ENCODE peak calls at places on chromosomes 11 and 22, in eight cellular contexts. U, B, K, R, L, P, T and S are unnamed samples.
A peak's percentile ranks its signal among the peaks of the same experiment; 100 is the strongest.

GRCh38 chr11:73944085-73944484 is 6.7 kb upstream of the DNAJB13 start:
- DNase-seq in U (no peak), B (no peak), K (no peak), R (no peak), L (no peak), P (no peak), T (no peak), S (no peak)

GRCh38 chr11:118619444-118620205 is 12.2 kb downstream of the PHLDB1 start:
- DNase-seq in U (peak; percentile 80), B (peak; percentile 70), K (no peak), R (peak; percentile 99), L (peak; percentile 29), P (peak; percentile 13), T (no peak), S (no peak)

GRCh38 chr22:43001271-43002197 is 13.4 kb downstream of the PACSIN2 start:
- DNase-seq in U (no peak), B (no peak), K (no peak), R (peak; percentile 68), L (no peak), P (no peak), T (no peak), S (no peak)

GRCh38 chr11:72758304-72758689 is 6.1 kb upstream of the ARAP1 start:
- DNase-seq in U (no peak), B (peak; percentile 46), K (no peak), R (peak; percentile 30), L (no peak), P (no peak), T (no peak), S (no peak)

GRCh38 chr11:6523253-6523652 is 26.2 kb downstream of the DNHD1 start:
- DNase-seq in U (no peak), B (no peak), K (no peak), R (peak; percentile 84), L (no peak), P (no peak), T (no peak), S (no peak)

GRCh38 chr11:65915821-65916251 is 3.0 kb downstream of the C11orf68 start:
- DNase-seq in U (peak; percentile 87), B (peak; percentile 92), K (no peak), R (peak; percentile 99), L (peak; percentile 72), P (peak; percentile 78), T (peak; percentile 63), S (peak; percentile 82)

GRCh38 chr11:117096140-117096972 is 1.9 kb downstream of the SIK3 start:
- DNase-seq in U (no peak), B (no peak), K (peak; percentile 34), R (peak; percentile 40), L (no peak), P (no peak), T (no peak), S (peak; percentile 35)

GRCh38 chr22:38202437-38203089 is 769 bp downstream of the MAFF start:
- DNase-seq in U (peak; percentile 81), B (peak; percentile 96), K (peak; percentile 35), R (peak; percentile 94), L (peak; percentile 92), P (peak; percentile 93), T (peak; percentile 88), S (peak; percentile 90)

GRCh38 chr11:48081151-48082010 is 101.0 kb downstream of the PTPRJ start:
- DNase-seq in U (peak; percentile 45), B (peak; percentile 84), K (no peak), R (peak; percentile 92), L (peak; percentile 32), P (no peak), T (peak; percentile 57), S (peak; percentile 65)

GRCh38 chr11:57248780-57249383 is 11.8 kb upstream of the APLNR start:
- DNase-seq in U (peak; percentile 5), B (peak; percentile 85), K (no peak), R (peak; percentile 89), L (peak; percentile 41), P (no peak), T (peak; percentile 29), S (peak; percentile 53)

GRCh38 chr11:82586581-82586980 is 147.1 kb downstream of the FAM181B start:
- DNase-seq in U (no peak), B (no peak), K (no peak), R (no peak), L (no peak), P (no peak), T (no peak), S (no peak)

GRCh38 chr11:132992838-132993680 is 539.2 kb downstream of the OPCML start:
- DNase-seq in U (no peak), B (no peak), K (no peak), R (peak; percentile 37), L (no peak), P (no peak), T (no peak), S (no peak)

GRCh38 chr11:78938036-78938435 is 363.4 kb upstream of the NARS2 start:
- DNase-seq in U (no peak), B (no peak), K (no peak), R (no peak), L (no peak), P (no peak), T (no peak), S (no peak)
- H3K27ac ChIP-seq in U (no peak overlapping the region), B (no peak overlapping the region), K (no peak overlapping the region), R (no peak overlapping the region), L (no peak overlapping the region), P (no peak overlapping the region), T (no peak overlapping the region), S (no peak overlapping the region)

GRCh38 chr11:128739589-128739988 is 45.7 kb downstream of the FLI1 start:
- DNase-seq in U (no peak), B (no peak), K (no peak), R (no peak), L (no peak), P (no peak), T (no peak), S (no peak)
- H3K4me1 ChIP-seq in U (no peaks in the 10 kb centered on the region), B (no peaks in the 10 kb centered on the region), K (peaks cover 75% of the 10 kb centered on the region), R (no peaks in the 10 kb centered on the region), L (no peaks in the 10 kb centered on the region), P (peaks cover 39% of the 10 kb centered on the region), T (peaks cover 17% of the 10 kb centered on the region), S (peaks cover 50% of the 10 kb centered on the region)

GRCh38 chr22:19887251-19887985 is 32.7 kb upstream of the GNB1L start:
- DNase-seq in U (no peak), B (peak; percentile 57), K (no peak), R (no peak), L (peak; percentile 7), P (no peak), T (no peak), S (no peak)

GRCh38 chr22:19884954-19885751 is 30.5 kb upstream of the GNB1L start:
- DNase-seq in U (no peak), B (peak; percentile 54), K (no peak), R (no peak), L (peak; percentile 8), P (no peak), T (no peak), S (peak; percentile 62)

GRCh38 chr22:19884161-19884953 is 29.7 kb upstream of the GNB1L start:
- DNase-seq in U (no peak), B (peak; percentile 37), K (no peak), R (no peak), L (peak; percentile 2), P (peak; percentile 43), T (no peak), S (no peak)

GRCh38 chr22:19886605-19887250 is 32.1 kb upstream of the GNB1L start:
- DNase-seq in U (no peak), B (peak; percentile 67), K (peak; percentile 47), R (peak; percentile 93), L (peak; percentile 6), P (no peak), T (no peak), S (peak; percentile 60)

DNA sequence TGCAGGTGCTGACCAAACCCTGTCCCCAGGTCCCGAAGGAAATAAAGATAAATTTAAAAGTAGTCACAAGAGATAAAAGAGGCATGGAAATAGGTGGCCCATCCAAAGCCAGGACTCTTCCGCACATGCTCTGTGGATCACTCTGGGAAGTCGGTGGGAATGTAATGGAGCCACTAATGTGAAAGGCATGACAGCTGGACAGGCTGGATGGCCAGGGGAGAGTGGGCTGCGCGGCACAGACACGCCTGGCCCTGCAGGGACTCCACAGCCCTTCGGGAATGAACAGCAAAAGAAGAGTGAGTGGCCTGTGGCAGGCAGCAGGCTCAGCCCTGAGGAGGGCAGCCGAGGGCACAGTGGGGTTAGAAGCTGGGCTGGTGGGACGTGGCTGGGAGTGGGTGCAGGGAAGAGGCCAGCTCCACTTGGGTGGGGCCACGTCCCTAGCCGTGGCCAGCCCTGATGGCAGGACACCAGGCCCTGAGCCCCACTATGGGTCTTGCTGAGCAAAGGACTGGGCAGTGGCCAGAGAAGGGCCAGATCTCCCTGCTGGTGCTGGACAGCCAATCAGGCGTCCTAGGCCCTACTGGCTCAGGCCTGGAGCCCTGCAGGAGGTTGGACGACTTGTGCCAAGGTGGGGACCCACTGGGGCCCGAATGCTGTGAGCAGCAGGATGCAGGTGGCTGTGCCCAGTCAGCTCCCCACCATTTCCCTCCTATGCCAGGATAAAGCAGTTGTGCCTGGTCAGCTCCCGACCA is 31.3 kb upstream of the GNB1L start:
- DNase-seq in U (no peak), B (peak; percentile 69), K (no peak), R (no peak), L (no peak), P (no peak), T (no peak), S (no peak)
- H3K27ac ChIP-seq in U (no peak overlapping the region), B (no peak overlapping the region), K (peak overlapping the region; percentile 33), R (peak overlapping the region; percentile 70), L (no peak overlapping the region), P (peak overlapping the region; percentile 63), T (peak overlapping the region; percentile 19), S (peak overlapping the region; percentile 63)

DNA sequence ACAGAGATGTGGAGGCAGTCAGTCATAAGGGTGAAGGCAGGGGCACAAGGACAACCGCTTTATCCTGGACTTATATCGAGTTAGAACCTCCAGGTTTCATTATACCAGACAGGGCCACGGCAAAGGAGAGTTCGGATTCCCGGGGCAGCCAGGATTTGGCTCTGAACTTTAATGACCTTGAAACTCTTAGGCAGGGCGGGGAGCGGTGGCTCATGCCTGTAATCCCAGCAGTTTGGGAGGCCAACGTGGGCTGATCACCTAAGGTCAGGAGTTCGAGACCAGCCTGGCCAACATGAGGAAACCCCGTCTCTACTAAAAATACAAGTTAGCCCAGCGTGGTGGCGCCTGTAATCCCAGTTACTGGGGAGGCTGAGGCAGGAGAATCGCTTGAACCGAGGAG is 1.1 kb upstream of the MYRF start:
- DNase-seq in U (no peak), B (no peak), K (no peak), R (no peak), L (no peak), P (no peak), T (no peak), S (no peak)
- H3K4me1 ChIP-seq in U (peaks cover 11% of the 10 kb centered on the region), B (no peaks in the 10 kb centered on the region), K (peaks cover 16% of the 10 kb centered on the region), R (peaks cover 3% of the 10 kb centered on the region), L (peaks cover 57% of the 10 kb centered on the region), P (peaks cover 4% of the 10 kb centered on the region), T (peaks cover 8% of the 10 kb centered on the region), S (peaks cover 9% of the 10 kb centered on the region)